ENCODE peak calls at places on chromosomes 1 and 21, in seven cellular contexts. C is IMR-90, V is neural progenitor cell, P is neuronal stem cell, L is PC-3, R is H9, Y is GM12878. E is an unnamed sample.
A peak's percentile ranks its signal among the peaks of the same experiment; 100 is the strongest.

GRCh38 chr1:42456754-42457089 is 379 bp downstream of the PPCS start:
- DNase-seq in P (no peak), L (peak; percentile 50), C (peak; percentile 50), R (peak; percentile 70), Y (peak; percentile 26), V (no peak), E (peak; percentile 80)

GRCh38 chr1:229251185-229251584 is 19.7 kb upstream of the RAB4A start:
- DNase-seq in L (no peak), Y (no peak), C (no peak), P (no peak), V (peak; percentile 76), R (no peak), E (no peak)

GRCh38 chr1:180166436-180166800 is 11.7 kb downstream of the QSOX1 start:
- DNase-seq in C (no peak), R (no peak), L (no peak), P (no peak), Y (no peak), V (peak; percentile 11), E (no peak)

GRCh38 chr1:119815361-119815760 is 4.1 kb upstream of the REG4 start:
- DNase-seq in L (peak; percentile 12), R (no peak), Y (no peak), P (no peak), V (no peak), C (peak; percentile 75), E (peak; percentile 23)

GRCh38 chr1:202968895-202969295 is 1.8 kb upstream of the CYB5R1 start:
- DNase-seq in C (peak; percentile 65), Y (peak; percentile 33), L (peak; percentile 76), V (peak; percentile 77), P (peak; percentile 36), R (peak; percentile 65), E (peak; percentile 84)

GRCh38 chr1:43414634-43415223 is 25.0 kb downstream of the SZT2 start:
- DNase-seq in P (peak; percentile 62), V (peak; percentile 77), C (peak; percentile 52), Y (no peak), R (peak; percentile 70), L (peak; percentile 75), E (peak; percentile 60)

GRCh38 chr21:38234395-38235142 is 22.2 kb upstream of the KCNJ15 start:
- DNase-seq in Y (no peak), C (no peak), R (no peak), P (no peak), V (no peak), L (peak; percentile 95), E (no peak)

GRCh38 chr1:69947837-69948236 is 257.5 kb downstream of the LRRC40 start:
- DNase-seq in C (no peak), R (no peak), L (peak; percentile 74), V (no peak), Y (no peak), P (no peak), E (peak; percentile 36)

GRCh38 chr1:78790174-78790573 is 140.5 kb downstream of the IFI44 start:
- DNase-seq in V (no peak), L (no peak), C (no peak), P (no peak), Y (no peak), R (no peak), E (no peak)

GRCh38 chr1:205456868-205457724 is 1.3 kb upstream of the BLACAT1 start:
- DNase-seq in L (no peak), V (peak; percentile 93), C (no peak), Y (no peak), R (peak; percentile 89), P (no peak), E (no peak)

GRCh38 chr1:9201421-9202239 is 32.9 kb upstream of the H6PD start:
- DNase-seq in L (peak; percentile 43), Y (no peak), V (peak; percentile 61), P (no peak), C (peak; percentile 86), R (peak; percentile 53), E (peak; percentile 92)

GRCh38 chr1:212825798-212826452 is 21.5 kb downstream of the SPATA45 start:
- DNase-seq in V (no peak), L (no peak), P (no peak), C (no peak), R (peak; percentile 47), Y (no peak), E (no peak)

GRCh38 chr1:98660941-98661543 is 479 bp upstream of the SNX7 start:
- DNase-seq in V (no peak), Y (no peak), C (peak; percentile 2), R (no peak), L (peak; percentile 22), P (no peak), E (peak; percentile 63)
- H3K9ac ChIP-seq in V (no peak overlapping the region), Y (no peak overlapping the region), C (peak overlapping the region; percentile 91), R (peak overlapping the region; percentile 74), L (peak overlapping the region; percentile 76), P (peak overlapping the region; percentile 34), E (peak overlapping the region; percentile 81)

GRCh38 chr1:99180915-99181314 is 83.4 kb upstream of the PLPPR4 start:
- DNase-seq in R (no peak), L (no peak), V (no peak), P (no peak), Y (no peak), C (no peak), E (no peak)
- H3K4me2 ChIP-seq in R (no peak overlapping the region), L (no peak overlapping the region), V (no peak overlapping the region), P (no peak overlapping the region), Y (no peak overlapping the region), C (no peak overlapping the region), E (no peak overlapping the region)

GRCh38 chr1:235633220-235633540 is 16.4 kb downstream of the GNG4 start:
- DNase-seq in R (no peak), L (no peak), V (no peak), C (no peak), P (no peak), Y (no peak), E (no peak)
- H3K9ac ChIP-seq in R (no peak overlapping the region), L (no peak overlapping the region), V (no peak overlapping the region), C (no peak overlapping the region), P (no peak overlapping the region), Y (no peak overlapping the region), E (peak overlapping the region; percentile 64)

DNA sequence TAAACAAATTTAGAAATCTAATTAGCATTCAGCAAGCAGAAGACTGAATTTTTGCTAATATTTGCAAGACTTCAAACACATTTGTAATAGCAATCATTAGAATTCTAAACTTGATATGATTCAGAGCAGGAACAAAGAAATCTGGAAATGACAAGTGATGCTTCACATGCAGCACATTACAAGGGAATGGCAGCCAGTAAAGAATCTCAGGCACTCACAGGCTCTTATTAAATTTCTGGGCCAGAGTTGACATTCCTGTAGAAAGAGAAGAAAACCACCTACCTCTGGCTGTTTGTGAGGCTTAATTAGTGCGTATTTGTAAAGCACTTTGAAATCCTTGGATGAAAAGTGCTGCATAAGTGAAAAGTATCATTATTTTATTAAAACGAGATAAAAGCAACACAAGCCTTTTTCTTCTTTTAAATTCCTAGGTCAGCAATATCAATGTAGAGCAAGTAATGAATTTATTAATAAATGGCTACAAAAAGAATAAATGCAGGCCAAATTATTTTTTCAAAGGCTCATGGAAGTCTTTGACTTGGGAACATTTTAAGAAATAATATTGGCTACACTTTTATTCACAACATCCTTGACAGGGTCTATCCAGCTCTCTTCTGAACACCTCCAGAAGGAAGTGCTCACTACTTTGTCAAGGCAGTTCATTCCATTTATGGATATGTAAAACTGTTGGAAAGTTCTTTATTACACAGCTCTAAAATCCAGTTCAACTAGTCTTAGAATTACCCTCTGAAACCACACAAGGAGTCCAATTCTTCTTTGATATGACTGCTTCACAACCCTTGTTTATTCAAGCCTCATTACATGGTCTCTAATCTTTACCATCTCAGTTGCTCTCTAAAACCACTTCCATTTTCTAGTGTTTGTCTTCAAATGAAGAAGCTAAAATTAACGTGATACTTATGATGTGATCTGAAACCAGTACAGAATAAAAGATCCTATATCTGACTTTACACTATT is 32.1 kb upstream of the SCYL3 start:
- DNase-seq in R (no peak), P (peak; percentile 9), L (peak; percentile 58), V (peak; percentile 6), C (no peak), Y (peak; percentile 44), E (no peak)
- H3K4me2 ChIP-seq in R (no peak overlapping the region), P (no peak overlapping the region), L (peak overlapping the region; percentile 11), V (no peak overlapping the region), C (no peak overlapping the region), Y (no peak overlapping the region), E (no peak overlapping the region)

E was measured in GM23248.